ENCODE peak calls at places on chromosomes 1 and 21, in four cellular contexts. E is H9, C is trophoblast cell, L is IMR-90. H is an unnamed sample.
A peak's percentile ranks its signal among the peaks of the same experiment; 100 is the strongest.

GRCh38 chr1:40748841-40749718 is 34.5 kb upstream of the KCNQ4 start:
- DNase-seq in E (no peak), L (no peak), C (no peak), H (no peak)

GRCh38 chr1:53046930-53047329 is 15.1 kb upstream of the PODN start:
- DNase-seq in E (no peak), C (no peak), L (peak; percentile 64), H (peak; percentile 52)

GRCh38 chr21:31514598-31514997 is 144.9 kb upstream of the SOD1 start:
- DNase-seq in C (peak; percentile 58), L (no peak), E (peak; percentile 60), H (no peak)

GRCh38 chr1:41314781-41315481 is 46.3 kb upstream of the FOXO6 start:
- DNase-seq in C (no peak), E (no peak), L (peak; percentile 41), H (peak; percentile 29)

GRCh38 chr1:223765036-223765718 is 52.8 kb downstream of the CAPN2 start:
- DNase-seq in C (peak; percentile 43), E (no peak), L (peak; percentile 56), H (no peak)

GRCh38 chr21:45478115-45478801 is 64.0 kb downstream of the SLC19A1 start:
- DNase-seq in L (peak; percentile 49), C (peak; percentile 64), E (peak; percentile 84), H (peak; percentile 68)

GRCh38 chr1:9279172-9279840 is 13.4 kb upstream of the SPSB1 start:
- DNase-seq in C (peak; percentile 52), L (peak; percentile 55), E (no peak), H (no peak)

GRCh38 chr1:23122023-23122738 is 46.5 kb downstream of the LUZP1 start:
- DNase-seq in L (peak; percentile 77), C (peak; percentile 56), E (no peak), H (peak; percentile 71)

GRCh38 chr1:109113787-109114568 is at the start of gene ELAPOR1:
- DNase-seq in L (peak; percentile 19), E (peak; percentile 80), C (peak; percentile 42), H (no peak)

GRCh38 chr1:116806245-116806644 is 52.0 kb downstream of the CD2 start:
- DNase-seq in L (no peak), E (no peak), C (no peak), H (no peak)

GRCh38 chr21:45142916-45143315 is 68.5 kb downstream of the ADARB1 start:
- DNase-seq in L (no peak), C (no peak), E (no peak), H (no peak)

GRCh38 chr1:218164111-218164929 is 120.8 kb upstream of the RRP15 start:
- DNase-seq in C (peak; percentile 3), L (peak; percentile 12), E (peak; percentile 80), H (peak; percentile 52)

GRCh38 chr1:241932845-241933244 is 24.7 kb upstream of the BECN2 start:
- DNase-seq in L (no peak), C (no peak), E (no peak), H (no peak)

GRCh38 chr1:28580706-28581530 is 11.1 kb upstream of the RAB42 start:
- DNase-seq in E (no peak), L (peak; percentile 56), C (peak; percentile 44), H (peak; percentile 53)

GRCh38 chr1:91803847-91804545 is 82.0 kb downstream of the TGFBR3 start:
- DNase-seq in E (no peak), C (no peak), L (no peak), H (no peak)

GRCh38 chr1:32178380-32179192 is 889 bp upstream of the TXLNA start:
- DNase-seq in C (peak; percentile 19), E (no peak), L (no peak), H (peak; percentile 36)

GRCh38 chr1:185345913-185346717 is 29.1 kb upstream of the IVNS1ABP start:
- DNase-seq in C (peak; percentile 13), L (no peak), E (no peak), H (peak; percentile 9)

GRCh38 chr1:3999941-4000735 is 100.1 kb upstream of the C1orf174 start:
- DNase-seq in L (no peak), E (no peak), C (no peak), H (no peak)

GRCh38 chr1:51301844-51302162 is 28.6 kb downstream of the TTC39A start:
- DNase-seq in C (no peak), E (no peak), L (no peak), H (no peak)

GRCh38 chr1:6991271-6991670 is 206.0 kb downstream of the CAMTA1 start:
- DNase-seq in L (peak; percentile 77), C (peak; percentile 5), E (no peak), H (peak; percentile 87)

GRCh38 chr1:29283804-29284195 is 47.5 kb downstream of the PTPRU start:
- DNase-seq in L (no peak), E (peak; percentile 50), C (no peak), H (no peak)

GRCh38 chr21:31798842-31799691 is 67.1 kb upstream of the SCAF4 start:
- DNase-seq in C (peak; percentile 75), E (no peak), L (peak; percentile 22), H (no peak)

GRCh38 chr1:55813619-55814018 is 598.5 kb upstream of the USP24 start:
- DNase-seq in E (no peak), L (peak; percentile 82), C (peak; percentile 39), H (peak; percentile 79)

GRCh38 chr21:42413500-42413899 is 9.8 kb downstream of the UBASH3A start:
- DNase-seq in C (no peak), L (no peak), E (no peak), H (no peak)

GRCh38 chr1:223358826-223359225 is 5.2 kb downstream of the SUSD4 start:
- DNase-seq in E (no peak), L (no peak), C (peak; percentile 82), H (no peak)

GRCh38 chr1:27045973-27046558 is 33.4 kb upstream of the TENT5B start:
- DNase-seq in E (peak; percentile 84), C (peak; percentile 84), L (peak; percentile 71), H (peak; percentile 73)

GRCh38 chr1:110007458-110007857 is 22.9 kb downstream of the AHCYL1 start:
- DNase-seq in C (no peak), E (no peak), L (no peak), H (no peak)

GRCh38 chr1:85049735-85050166 is 1.5 kb upstream of the MCOLN3 start:
- DNase-seq in E (peak; percentile 49), L (no peak), C (no peak), H (no peak)

GRCh38 chr21:15521644-15522001 is 208.2 kb upstream of the USP25 start:
- DNase-seq in E (no peak), C (peak; percentile 71), L (no peak), H (no peak)

GRCh38 chr1:241637046-241637590 is 3.1 kb downstream of the CHML start:
- DNase-seq in C (peak; percentile 80), E (no peak), L (peak; percentile 25), H (no peak)

GRCh38 chr1:63116016-63116415 is 206.4 kb upstream of the FOXD3 start:
- DNase-seq in C (no peak), E (no peak), L (no peak), H (no peak)

GRCh38 chr1:236140705-236141446 is 1.5 kb upstream of the GPR137B start:
- DNase-seq in E (no peak), C (peak; percentile 29), L (peak; percentile 3), H (no peak)
- H3K18ac ChIP-seq in E (no peak overlapping the region), C (no peak overlapping the region), L (no peak overlapping the region), H (no peak overlapping the region)

DNA sequence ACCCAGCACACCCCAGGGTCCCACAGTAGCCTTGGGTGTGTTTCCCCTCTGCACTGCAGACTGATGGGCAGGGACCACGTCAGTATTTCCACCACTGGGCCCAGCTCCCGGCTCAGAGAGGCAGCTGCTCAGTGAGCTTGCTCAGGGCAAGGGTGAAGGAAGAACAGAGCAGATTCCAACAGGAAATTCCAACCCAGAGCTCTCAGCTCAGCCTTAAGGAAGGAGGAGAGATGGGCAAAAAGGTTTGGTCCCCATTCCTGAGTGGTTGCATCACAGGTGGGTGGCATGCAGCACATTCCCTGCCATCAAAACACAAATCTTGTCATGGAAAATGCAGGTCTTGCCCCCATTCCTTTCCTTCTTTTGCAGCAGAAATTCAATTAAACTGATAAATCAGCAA is 315.5 kb downstream of the DSCAM start:
- DNase-seq in L (no peak), E (no peak), C (peak; percentile 85), H (no peak)
- H3K14ac ChIP-seq in L (no peak overlapping the region), E (no peak overlapping the region), C (no peak overlapping the region), H (no peak overlapping the region)

DNA sequence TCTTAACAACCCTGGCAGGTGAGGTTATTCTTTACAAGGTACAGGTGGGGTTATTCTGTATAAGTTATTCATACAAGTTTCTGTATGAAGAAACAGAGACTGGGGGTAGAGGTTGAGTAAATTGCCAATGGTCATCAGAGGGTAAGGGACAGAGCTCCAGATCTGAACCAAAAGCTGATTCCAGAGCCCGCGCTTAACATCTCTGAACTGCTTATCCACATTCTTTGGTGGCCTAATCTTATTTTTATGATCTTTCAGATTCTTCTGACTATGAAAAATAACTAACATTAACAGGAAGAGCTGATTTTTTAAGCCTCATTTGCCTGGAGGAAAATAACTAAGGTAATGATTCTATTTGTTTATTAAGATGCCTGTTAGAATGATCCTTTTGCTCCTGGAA is 63.9 kb upstream of the BARHL2 start:
- DNase-seq in C (peak; percentile 79), E (no peak), L (no peak), H (no peak)
- H3K23ac ChIP-seq in C (no peak overlapping the region), E (no peak overlapping the region), L (no peak overlapping the region), H (no peak overlapping the region)

GRCh38 chr1:1895050-1895398 is 4.1 kb upstream of the GNB1 start:
- DNase-seq in C (no peak), E (no peak), L (no peak), H (no peak)

GRCh38 chr1:1895456-1896333 is 4.8 kb upstream of the GNB1 start:
- DNase-seq in L (no peak), E (no peak), C (no peak), H (no peak)

GRCh38 chr1:1893997-1894353 is 3.1 kb upstream of the GNB1 start:
- DNase-seq in E (no peak), L (no peak), C (no peak), H (no peak)

GRCh38 chr1:1893291-1893985 is 2.6 kb upstream of the GNB1 start:
- DNase-seq in C (no peak), L (no peak), E (no peak), H (no peak)

DNA sequence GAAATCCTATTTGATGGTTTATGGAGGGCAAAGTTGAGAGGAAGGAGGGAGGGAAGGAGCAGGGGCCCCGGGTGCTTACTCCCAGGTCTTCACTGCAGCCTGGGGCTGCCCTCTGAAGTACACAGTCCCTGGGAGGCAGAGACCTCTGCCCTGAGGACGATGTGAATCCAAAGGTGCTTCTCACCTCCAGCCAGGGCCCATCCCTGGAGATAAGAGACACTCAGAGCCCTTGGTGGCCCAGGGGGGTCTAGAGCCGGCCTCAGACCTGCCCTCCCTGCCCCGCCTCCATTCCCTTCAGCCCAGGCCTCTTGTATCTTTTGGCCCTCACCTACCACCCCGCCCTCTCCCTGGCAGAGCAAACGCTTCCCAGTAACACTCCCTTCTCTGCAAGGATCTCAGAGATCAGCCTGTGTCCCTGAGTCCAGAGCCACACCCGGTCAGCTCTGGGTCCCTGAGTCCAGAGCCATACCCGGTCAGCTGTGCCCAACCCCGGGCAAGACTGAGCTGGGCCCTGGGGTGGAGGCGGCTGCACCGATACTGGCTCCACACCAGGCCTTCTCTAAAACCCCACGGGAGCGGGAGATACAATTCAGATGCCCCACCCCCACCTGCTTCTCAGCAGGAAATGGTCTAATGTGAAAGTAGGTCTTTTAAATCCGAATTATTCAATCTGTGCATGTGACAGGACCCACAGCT is 3.6 kb upstream of the GNB1 start:
- DNase-seq in E (no peak), C (no peak), L (no peak), H (no peak)
- H3K18ac ChIP-seq in E (no peak overlapping the region), C (no peak overlapping the region), L (no peak overlapping the region), H (no peak overlapping the region)

H was measured in mesenchymal stem cell.